ENCODE peak calls at places on chromosomes 5 and 9, in eight cellular contexts. G is suprapubic skin; R is CD8-positive, alpha-beta T cell; D is neural progenitor cell; V is mammary epithelial cell; U is heart left ventricle; Q is aorta; T is heart right ventricle. C is an unnamed sample.

GRCh38 chr9:109107402-109108240 is 12.1 kb downstream of the TMEM245 start:
- DNase-seq in G (no peak), R (no peak), D (no peak), V (peak; percentile 81), U (no peak), Q (no peak), T (no peak), C (no peak)

GRCh38 chr5:26763151-26763550 is 275.2 kb downstream of the CDH9 start:
- DNase-seq in G (no peak), R (no peak), D (no peak), V (no peak), U (no peak), Q (no peak), T (no peak), C (no peak)

GRCh38 chr5:65394078-65394477 is 87.6 kb downstream of the ADAMTS6 start:
- DNase-seq in G (no peak), R (no peak), D (peak; percentile 18), V (peak; percentile 21), U (peak; percentile 48), Q (peak; percentile 77), T (peak; percentile 31), C (no peak)

GRCh38 chr5:147140558-147140957 is 94.3 kb upstream of the STK32A start:
- DNase-seq in G (no peak), R (no peak), D (no peak), V (no peak), U (no peak), Q (no peak), T (no peak), C (no peak)

GRCh38 chr5:926416-927171 is 33.9 kb downstream of the TRIP13 start:
- DNase-seq in G (peak; percentile 63), R (no peak), D (peak; percentile 76), V (no peak), U (no peak), Q (no peak), T (peak; percentile 30), C (no peak)

GRCh38 chr5:123875444-123876264 is 363.7 kb downstream of the CSNK1G3 start:
- DNase-seq in G (no peak), R (no peak), D (peak; percentile 86), V (no peak), U (peak; percentile 35), Q (no peak), T (peak; percentile 15), C (no peak)

GRCh38 chr9:110021891-110022290 is 186.1 kb downstream of the C9orf152 start:
- DNase-seq in G (no peak), R (no peak), D (peak; percentile 4), V (no peak), U (no peak), Q (no peak), T (no peak), C (no peak)

GRCh38 chr5:111415053-111415452 is 97.3 kb downstream of the STARD4 start:
- DNase-seq in G (no peak), R (no peak), D (no peak), V (no peak), U (no peak), Q (no peak), T (no peak), C (no peak)

GRCh38 chr5:58127132-58127485 is 332.8 kb downstream of the PLK2 start:
- DNase-seq in G (no peak), R (no peak), D (no peak), V (no peak), U (no peak), Q (no peak), T (no peak), C (no peak)

GRCh38 chr5:176809544-176810083 is 745 bp upstream of the UNC5A start:
- DNase-seq in G (no peak), R (no peak), D (peak; percentile 74), V (peak; percentile 21), U (no peak), Q (no peak), T (no peak), C (no peak)

GRCh38 chr9:107312651-107313050 is 29.6 kb downstream of the RAD23B start:
- DNase-seq in G (no peak), R (no peak), D (peak; percentile 58), V (no peak), U (no peak), Q (no peak), T (peak; percentile 27), C (no peak)

GRCh38 chr5:23024470-23024869 is 171.3 kb upstream of the CDH12 start:
- DNase-seq in G (no peak), R (no peak), D (no peak), V (no peak), U (no peak), Q (no peak), T (no peak), C (no peak)

GRCh38 chr9:20563917-20564316 is 58.4 kb downstream of the MLLT3 start:
- DNase-seq in G (no peak), R (no peak), D (no peak), V (no peak), U (no peak), Q (no peak), T (no peak), C (no peak)

GRCh38 chr9:3240651-3241268 is 285.0 kb downstream of the RFX3 start:
- DNase-seq in G (no peak), R (peak; percentile 39), D (peak; percentile 73), V (peak; percentile 52), U (peak; percentile 67), Q (peak; percentile 75), T (peak; percentile 52), C (peak; percentile 77)

GRCh38 chr5:149024477-149024876 is 38.4 kb downstream of the SH3TC2 start:
- DNase-seq in G (no peak), R (no peak), D (no peak), V (no peak), U (no peak), Q (no peak), T (no peak), C (no peak)

GRCh38 chr9:99511723-99512122 is 289.6 kb downstream of the SEC61B start:
- DNase-seq in G (no peak), R (no peak), D (peak; percentile 19), V (no peak), U (no peak), Q (no peak), T (no peak), C (no peak)

DNA sequence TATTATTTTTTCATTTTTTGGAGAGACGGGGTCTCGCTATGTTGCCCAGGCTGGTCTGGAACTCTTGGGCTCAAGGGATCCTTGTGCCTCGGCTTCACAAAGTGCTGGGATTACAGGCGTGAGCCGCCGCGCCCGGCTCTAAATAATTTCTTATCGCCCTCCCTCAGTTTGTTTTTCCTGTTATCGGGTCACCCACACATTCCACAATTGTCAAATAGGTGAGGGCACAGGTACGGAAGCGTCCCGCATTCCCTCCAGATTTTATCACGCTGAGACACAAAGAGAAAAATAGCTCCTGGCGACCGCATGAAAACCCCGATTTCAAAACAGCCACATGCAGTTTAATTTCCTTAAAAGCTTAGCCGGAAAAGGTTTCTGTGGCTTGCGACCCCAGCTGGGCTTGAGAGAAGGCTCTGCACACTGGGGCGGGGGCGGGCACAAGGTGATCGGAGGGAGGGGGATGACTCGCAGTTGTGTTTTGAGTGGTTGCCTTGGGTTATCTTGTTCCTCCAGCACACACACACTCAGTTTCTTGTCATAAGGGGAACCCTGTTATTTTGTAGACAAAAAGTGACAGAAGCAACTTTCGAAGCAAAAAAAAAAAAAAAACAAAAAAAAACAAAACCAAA is 720 bp upstream of the IQGAP2 start:
- DNase-seq in G (peak; percentile 70), R (peak; percentile 66), D (peak; percentile 79), V (no peak), U (peak; percentile 41), Q (peak; percentile 64), T (peak; percentile 27), C (peak; percentile 73)
- H3K4me1 ChIP-seq in G (peaks cover 20% of the 10 kb centered on the region), R (peaks cover 41% of the 10 kb centered on the region), D (peaks cover 10% of the 10 kb centered on the region), V (peaks cover 10% of the 10 kb centered on the region), U (no peaks in the 10 kb centered on the region), Q (no peaks in the 10 kb centered on the region), T (peaks cover 19% of the 10 kb centered on the region), C (peaks cover 44% of the 10 kb centered on the region)

DNA sequence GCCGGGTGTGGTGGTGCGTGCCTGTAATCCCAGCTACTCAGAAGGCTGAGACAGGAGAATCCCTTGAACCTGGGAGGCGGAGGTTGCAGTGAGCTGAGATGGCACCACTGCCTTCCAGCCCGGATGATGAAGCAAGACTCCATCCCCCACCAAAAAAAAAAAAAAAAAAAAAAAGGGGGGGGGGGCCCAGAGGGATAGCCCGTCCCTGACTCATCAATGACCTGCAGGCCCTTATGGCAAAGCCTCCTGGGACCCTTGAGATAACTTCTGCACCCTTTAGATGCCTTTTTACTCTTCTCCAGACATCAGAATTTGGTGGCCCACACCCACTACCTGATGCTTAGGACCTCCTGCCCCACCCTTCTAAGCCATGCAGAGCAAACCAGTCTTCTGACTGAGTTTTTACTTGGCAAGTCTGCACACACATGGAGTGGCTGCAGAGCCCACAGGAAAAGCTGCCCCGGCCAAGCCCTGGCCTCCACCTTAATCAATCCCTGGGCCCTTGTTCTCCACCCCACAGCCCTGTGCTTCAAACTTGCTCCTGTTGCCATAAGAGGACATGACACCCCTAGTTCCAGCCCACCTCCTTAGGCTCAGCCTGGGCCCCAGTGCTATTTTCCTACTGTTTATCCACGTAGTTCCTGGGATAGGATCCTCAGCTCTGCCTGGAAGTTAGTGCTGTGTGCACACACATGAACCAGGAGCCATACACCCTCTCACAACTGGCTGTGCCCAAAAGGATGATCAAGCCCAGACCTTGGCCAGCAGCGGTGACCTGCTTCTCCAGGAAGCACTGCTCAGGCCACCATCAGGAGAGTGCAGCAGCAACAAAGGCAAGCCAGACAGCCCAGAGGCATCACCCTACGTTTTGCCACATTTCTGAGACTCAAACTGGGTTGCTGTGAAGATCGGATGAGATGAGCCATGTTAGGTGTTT is 5.1 kb downstream of the MGAT1 start:
- DNase-seq in G (no peak), R (no peak), D (no peak), V (no peak), U (no peak), Q (no peak), T (no peak), C (no peak)
- H3K4me1 ChIP-seq in G (peaks cover 68% of the 10 kb centered on the region), R (peaks cover 83% of the 10 kb centered on the region), D (peaks cover 7% of the 10 kb centered on the region), V (peaks cover 46% of the 10 kb centered on the region), U (peaks cover 32% of the 10 kb centered on the region), Q (peaks cover 2% of the 10 kb centered on the region), T (peaks cover 95% of the 10 kb centered on the region), C (peaks cover 77% of the 10 kb centered on the region)

GRCh38 chr5:154773314-154773713 is 18.1 kb downstream of the LARP1 start:
- DNase-seq in G (no peak), R (no peak), D (no peak), V (no peak), U (no peak), Q (no peak), T (no peak), C (no peak)

GRCh38 chr5:154778534-154778933 is 23.4 kb downstream of the LARP1 start:
- DNase-seq in G (no peak), R (no peak), D (no peak), V (no peak), U (peak; percentile 58), Q (no peak), T (no peak), C (no peak)

GRCh38 chr5:154780128-154780527 is 25.0 kb downstream of the LARP1 start:
- DNase-seq in G (no peak), R (no peak), D (no peak), V (no peak), U (no peak), Q (no peak), T (no peak), C (no peak)

GRCh38 chr5:154779105-154779504 is 23.9 kb downstream of the LARP1 start:
- DNase-seq in G (no peak), R (no peak), D (no peak), V (peak; percentile 84), U (no peak), Q (no peak), T (no peak), C (no peak)

GRCh38 chr5:154776167-154776566 is 21.0 kb downstream of the LARP1 start:
- DNase-seq in G (no peak), R (no peak), D (no peak), V (no peak), U (no peak), Q (no peak), T (no peak), C (no peak)
- H3K4me1 ChIP-seq in G (peaks cover 59% of the 10 kb centered on the region), R (peaks cover 42% of the 10 kb centered on the region), D (peaks cover 30% of the 10 kb centered on the region), V (peaks cover 23% of the 10 kb centered on the region), U (no peaks in the 10 kb centered on the region), Q (peaks cover 1% of the 10 kb centered on the region), T (peaks cover 100% of the 10 kb centered on the region), C (peaks cover 36% of the 10 kb centered on the region)

GRCh38 chr5:150556859-150557506 is 49.1 kb downstream of the NDST1 start:
- DNase-seq in G (no peak), R (no peak), D (no peak), V (no peak), U (no peak), Q (no peak), T (no peak), C (no peak)
- H3K4me1 ChIP-seq in G (peaks cover 13% of the 10 kb centered on the region), R (no peaks in the 10 kb centered on the region), D (no peaks in the 10 kb centered on the region), V (no peaks in the 10 kb centered on the region), U (no peaks in the 10 kb centered on the region), Q (no peaks in the 10 kb centered on the region), T (peaks cover 14% of the 10 kb centered on the region), C (peaks cover 3% of the 10 kb centered on the region)